ENCODE peak calls at places on chromosomes 3 and 15, in seven cellular contexts. N is GM12891, U is adrenal gland, V is H54, T is uterus, S is body of pancreas, A is ovary. B is an unnamed sample.

GRCh38 chr15:90760661-90761232 is 43.6 kb downstream of the BLM start:
- DNase-seq in U (no peak), A (no peak), N (no peak), S (no peak), T (no peak), V (no peak), B (no peak)

GRCh38 chr3:101695779-101696372 is 9.4 kb upstream of the RPL24 start:
- DNase-seq in S (no peak), A (no peak), V (no peak), N (no peak), U (peak), T (no peak), B (no peak)

GRCh38 chr15:49372366-49372765 is 50.7 kb upstream of the FGF7 start:
- DNase-seq in A (no peak), N (no peak), T (no peak), U (no peak), S (no peak), V (no peak), B (no peak)

GRCh38 chr15:45200001-45200798 is 12.4 kb upstream of the SHF start:
- DNase-seq in A (peak), T (peak), S (peak), U (peak), N (no peak), V (peak), B (peak)

GRCh38 chr3:190718097-190718496 is 144.4 kb downstream of the GMNC start:
- DNase-seq in U (no peak), V (no peak), N (no peak), A (peak), S (no peak), T (no peak), B (no peak)

GRCh38 chr15:58870451-58870850 is 63.0 kb downstream of the SLTM start:
- DNase-seq in N (no peak), A (no peak), V (no peak), T (no peak), U (no peak), S (no peak), B (no peak)

GRCh38 chr15:89130194-89130593 is 41.9 kb downstream of the ABHD2 start:
- DNase-seq in V (no peak), A (no peak), S (no peak), N (no peak), T (no peak), U (no peak), B (no peak)

GRCh38 chr3:40566699-40567098 is 41.9 kb downstream of the ZNF621 start:
- DNase-seq in V (no peak), S (no peak), U (no peak), N (no peak), A (no peak), T (no peak), B (no peak)

GRCh38 chr3:145490088-145491055 is 670.6 kb downstream of the PLOD2 start:
- DNase-seq in T (no peak), N (no peak), S (no peak), A (no peak), V (no peak), U (no peak), B (peak)

GRCh38 chr3:76940181-76940770 is 99.6 kb upstream of the ROBO2 start:
- DNase-seq in S (no peak), N (no peak), A (no peak), T (no peak), V (no peak), U (no peak), B (no peak)

GRCh38 chr15:59295742-59296090 is 77.0 kb downstream of the MYO1E start:
- DNase-seq in U (no peak), T (no peak), A (no peak), S (no peak), N (no peak), V (no peak), B (no peak)

GRCh38 chr15:92619380-92620101 is 36.0 kb downstream of the FAM174B start:
- DNase-seq in V (no peak), U (no peak), S (no peak), A (peak), T (peak), N (no peak), B (no peak)

GRCh38 chr15:61657461-61657860 is 402.8 kb downstream of the VPS13C start:
- DNase-seq in T (no peak), A (no peak), V (no peak), N (no peak), U (no peak), S (no peak), B (no peak)

GRCh38 chr3:20552605-20553275 is 366.7 kb upstream of the SGO1 start:
- DNase-seq in N (no peak), S (no peak), T (no peak), A (no peak), U (no peak), V (no peak), B (no peak)

GRCh38 chr3:134904796-134905646 is 110.0 kb downstream of the EPHB1 start:
- DNase-seq in S (no peak), N (no peak), V (no peak), U (no peak), A (no peak), T (no peak), B (no peak)

GRCh38 chr3:34268032-34268760 is 469.8 kb downstream of the PDCD6IP start:
- DNase-seq in A (no peak), N (no peak), U (no peak), S (no peak), V (no peak), T (no peak), B (no peak)

GRCh38 chr3:134885877-134886621 is 91.0 kb downstream of the EPHB1 start:
- DNase-seq in N (peak), V (no peak), U (no peak), T (no peak), S (no peak), A (no peak), B (no peak)

GRCh38 chr3:24088782-24089181 is 143.7 kb downstream of the NR1D2 start:
- DNase-seq in A (no peak), U (no peak), N (no peak), T (no peak), V (no peak), S (no peak), B (no peak)

GRCh38 chr3:8712871-8713360 is 20.7 kb upstream of the CAV3 start:
- DNase-seq in N (no peak), A (no peak), S (no peak), U (no peak), T (no peak), V (no peak), B (no peak)

GRCh38 chr15:33852570-33852969 is 115.7 kb upstream of the CHRM5 start:
- DNase-seq in U (no peak), T (no peak), S (no peak), V (peak), A (no peak), N (no peak), B (no peak)

GRCh38 chr15:45186771-45187577 is 792 bp downstream of the SHF start:
- DNase-seq in U (no peak), A (peak), S (no peak), N (no peak), T (no peak), V (no peak), B (no peak)

GRCh38 chr15:61974759-61975158 is 85.5 kb downstream of the VPS13C start:
- DNase-seq in S (no peak), A (no peak), T (no peak), U (no peak), N (no peak), V (no peak), B (no peak)

GRCh38 chr3:139281512-139282196 is 62.2 kb upstream of the MRPS22 start:
- DNase-seq in T (no peak), A (no peak), S (no peak), N (no peak), U (no peak), V (no peak), B (no peak)

GRCh38 chr3:38634133-38634532 is 15.4 kb downstream of the SCN5A start:
- DNase-seq in S (no peak), V (peak), N (no peak), T (no peak), U (no peak), A (no peak), B (no peak)

GRCh38 chr15:31545257-31545656 is 218.6 kb downstream of the KLF13 start:
- DNase-seq in S (no peak), A (no peak), U (no peak), N (no peak), T (no peak), V (no peak), B (no peak)

GRCh38 chr3:167001374-167001773 is 378.7 kb downstream of the ZBBX start:
- DNase-seq in S (no peak), V (no peak), N (no peak), A (no peak), T (no peak), U (no peak), B (no peak)

GRCh38 chr3:39222939-39223338 is 30.5 kb upstream of the XIRP1 start:
- DNase-seq in T (no peak), U (no peak), N (no peak), S (no peak), A (no peak), V (no peak), B (no peak)

GRCh38 chr3:28348637-28349396 is at the start of the genes AZI2 and ZCWPW2:
- DNase-seq in S (peak), N (peak), T (peak), A (peak), U (peak), V (peak), B (peak)
- TF ChIP-seq POLR2A in S (peak), N (peak), T (peak), A (peak), U (peak), V (peak), B (peak)

GRCh38 chr3:124636101-124636862 is 94.0 kb upstream of the UMPS start:
- DNase-seq in V (no peak), S (no peak), A (no peak), N (no peak), U (no peak), T (no peak), B (no peak)

GRCh38 chr3:124632566-124633140 is 97.6 kb upstream of the UMPS start:
- DNase-seq in N (no peak), A (no peak), T (no peak), V (no peak), S (no peak), U (no peak), B (no peak)

GRCh38 chr3:124635169-124635539 is 95.1 kb upstream of the UMPS start:
- DNase-seq in V (no peak), T (no peak), S (no peak), U (no peak), A (no peak), N (no peak), B (no peak)

GRCh38 chr3:124633527-124633926 is 96.7 kb upstream of the UMPS start:
- DNase-seq in S (no peak), T (no peak), A (no peak), V (no peak), N (no peak), U (no peak), B (no peak)

GRCh38 chr3:124634210-124635168 is 95.8 kb upstream of the UMPS start:
- DNase-seq in V (no peak), A (no peak), N (no peak), T (no peak), S (no peak), U (no peak), B (no peak)
- TF ChIP-seq POLR2A in V (no peak), A (no peak), N (no peak), T (no peak), S (no peak), U (no peak), B (no peak)

GRCh38 chr3:74613566-74613965 is 893 bp downstream of the CNTN3 start:
- DNase-seq in S (peak), T (no peak), V (no peak), N (no peak), U (no peak), A (no peak), B (no peak)

GRCh38 chr3:74617786-74618185 is 3.3 kb upstream of the CNTN3 start:
- DNase-seq in V (no peak), A (no peak), T (no peak), U (no peak), S (no peak), N (no peak), B (no peak)

GRCh38 chr3:74613060-74613459 is 1.4 kb downstream of the CNTN3 start:
- DNase-seq in S (no peak), A (no peak), N (no peak), T (no peak), V (no peak), U (no peak), B (no peak)

DNA sequence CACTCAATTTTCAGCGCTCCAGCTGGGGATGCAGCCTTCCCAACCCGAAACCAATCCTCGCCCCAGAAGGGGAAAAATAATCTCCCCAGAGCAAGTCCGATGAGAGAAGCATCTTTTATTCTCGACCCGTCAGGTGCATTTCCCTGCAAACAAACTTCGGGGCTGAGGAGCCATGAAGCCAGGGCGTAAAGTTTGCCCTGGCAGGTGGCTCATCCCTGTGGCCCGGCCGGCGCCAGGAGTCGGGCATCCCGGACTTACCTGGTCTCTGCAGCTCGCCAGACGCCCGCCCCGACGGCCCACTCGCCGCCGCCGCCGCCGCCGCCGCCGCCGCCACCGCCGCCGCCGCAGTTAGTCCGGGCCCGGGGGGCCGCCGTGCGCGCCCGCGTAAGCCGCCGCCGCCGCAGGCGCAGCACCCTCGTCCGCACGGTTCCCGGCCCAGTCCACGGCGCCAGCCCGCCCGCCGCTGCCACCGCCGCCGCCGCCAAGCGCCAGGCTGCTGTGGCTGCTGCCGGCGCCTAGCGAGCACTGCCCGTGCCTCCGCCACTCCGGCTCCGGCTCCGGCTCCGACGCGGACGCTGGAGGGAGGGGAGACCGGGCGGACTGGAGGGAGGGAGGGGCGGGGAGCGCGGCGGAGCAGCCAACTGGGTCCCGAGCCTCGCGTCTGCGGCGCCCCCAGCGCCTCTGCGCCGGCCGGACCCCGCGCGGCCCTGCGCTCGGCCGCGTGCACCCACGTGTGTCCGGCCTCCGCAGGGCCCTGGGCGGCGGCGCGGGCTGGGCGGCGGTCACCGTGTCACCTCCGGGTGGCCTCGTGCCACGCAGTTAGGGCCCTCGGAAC is at the start of gene CNTN3:
- DNase-seq in S (peak), N (no peak), A (peak), U (no peak), T (no peak), V (no peak), B (peak)
- TF ChIP-seq POLR2A in S (peak), N (no peak), A (no peak), U (no peak), T (no peak), V (no peak), B (no peak)

GRCh38 chr3:56124546-56124945 is 343.7 kb downstream of the ERC2 start:
- DNase-seq in V (no peak), U (no peak), S (no peak), T (no peak), A (no peak), N (no peak), B (no peak)
- TF ChIP-seq POLR2A in V (no peak), U (no peak), S (no peak), T (no peak), A (no peak), N (no peak), B (no peak)

GRCh38 chr3:14402304-14402811 is at the start of gene SLC6A6:
- DNase-seq in N (peak), S (peak), T (peak), V (peak), U (peak), A (peak), B (peak)
- TF ChIP-seq POLR2A in N (peak), S (peak), T (peak), V (peak), U (peak), A (no peak), B (peak)

DNA sequence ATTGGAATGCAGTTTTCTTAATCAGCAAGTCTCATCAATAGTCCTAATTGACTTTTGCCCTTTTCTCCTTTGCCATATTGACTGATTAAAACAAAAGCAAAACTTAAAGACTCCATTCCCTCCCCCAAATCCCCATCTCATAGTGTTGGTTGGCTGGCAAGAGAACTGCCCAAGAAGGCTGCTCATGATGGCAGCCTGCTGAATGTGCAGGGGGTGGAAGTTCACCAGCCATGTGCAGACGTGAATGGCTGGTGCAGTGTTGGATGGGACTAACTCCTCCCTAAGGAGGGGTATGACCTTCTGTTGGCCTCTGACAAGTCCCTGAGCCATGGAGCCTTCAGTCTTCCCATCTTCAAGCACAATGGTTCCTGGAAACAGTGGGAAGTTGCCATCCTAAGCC is 7.0 kb downstream of the SMAD3 start:
- DNase-seq in T (no peak), V (no peak), U (no peak), S (no peak), A (no peak), N (no peak), B (no peak)
- TF ChIP-seq POLR2A in T (no peak), V (no peak), U (no peak), S (no peak), A (no peak), N (peak), B (no peak)